ENCODE peak calls at places on chromosomes 12 and 14, in four cellular contexts. I is GM23338; S is stimulated activated CD4-positive, alpha-beta T cell treated with anti-CD3 and anti-CD28 coated beads, Interleukin-1b, Interleukin-23, amount 100 ng/mL, for 24 hours; E is right cardiac atrium. Y is an unnamed sample.

GRCh38 chr12:42923564-42923963 is 334.0 kb upstream of the PRICKLE1 start:
- DNase-seq in E (no peak), S (no peak), I (no peak), Y (no peak)

GRCh38 chr12:69415471-69416275 is 54.5 kb upstream of the FRS2 start:
- DNase-seq in E (peak), S (no peak), I (peak), Y (peak)

GRCh38 chr12:89234324-89235114 is 117.8 kb downstream of the DUSP6 start:
- DNase-seq in I (no peak), E (no peak), S (no peak), Y (no peak)

GRCh38 chr14:21913759-21914158 is 240.1 kb upstream of the OR4E1 start:
- DNase-seq in I (peak), S (peak), E (peak), Y (peak)

GRCh38 chr14:51079489-51079888 is 15.4 kb downstream of the TRIM9 start:
- DNase-seq in S (no peak), E (no peak), I (no peak), Y (no peak)

GRCh38 chr14:64501326-64502171 is 2.1 kb downstream of the ZBTB25 start:
- DNase-seq in I (no peak), E (peak), S (no peak), Y (no peak)

GRCh38 chr14:52318829-52319604 is 4.9 kb downstream of the PTGER2 start:
- DNase-seq in S (no peak), E (no peak), I (no peak), Y (no peak)

GRCh38 chr12:100290016-100290415 is 23.0 kb downstream of the SCYL2 start:
- DNase-seq in S (no peak), I (no peak), E (no peak), Y (no peak)

GRCh38 chr12:67434653-67435375 is 165.7 kb downstream of the CAND1 start:
- DNase-seq in E (no peak), S (no peak), I (no peak), Y (no peak)

GRCh38 chr12:64824500-64825142 is at the start of gene TBC1D30:
- DNase-seq in I (peak), S (no peak), E (peak), Y (peak)

GRCh38 chr12:56114084-56114483 is 2.3 kb upstream of the RPL41 start:
- DNase-seq in S (no peak), I (no peak), E (no peak), Y (no peak)

GRCh38 chr14:42541535-42542001 is 934.9 kb downstream of the LRFN5 start:
- DNase-seq in E (no peak), S (no peak), I (no peak), Y (no peak)

GRCh38 chr14:30584058-30584630 is 25.2 kb downstream of the G2E3 start:
- DNase-seq in I (no peak), S (no peak), E (no peak), Y (no peak)

GRCh38 chr12:4322789-4323188 is 1.8 kb downstream of the TIGAR start:
- DNase-seq in I (no peak), S (no peak), E (no peak), Y (no peak)

GRCh38 chr12:16347391-16348298 is at the start of gene MGST1:
- DNase-seq in I (peak), E (peak), S (no peak), Y (peak)

GRCh38 chr12:86137936-86138335 is 118.3 kb downstream of the MGAT4C start:
- DNase-seq in S (no peak), E (no peak), I (no peak), Y (no peak)

GRCh38 chr12:47747115-47747514 is 11.6 kb downstream of the RAPGEF3 start:
- DNase-seq in E (no peak), I (no peak), S (no peak), Y (no peak)

GRCh38 chr14:59332727-59333126 is 132.5 kb downstream of the GPR135 start:
- DNase-seq in S (no peak), I (no peak), E (no peak), Y (no peak)

GRCh38 chr12:98591209-98591608 is 2.3 kb upstream of the SLC25A3 start:
- DNase-seq in E (no peak), S (no peak), I (no peak), Y (no peak)

GRCh38 chr14:27890259-27890658 is 876.3 kb upstream of the FOXG1 start:
- DNase-seq in S (no peak), I (no peak), E (no peak), Y (no peak)

GRCh38 chr12:41510470-41510869 is 322.4 kb downstream of the PDZRN4 start:
- DNase-seq in I (no peak), S (no peak), E (no peak), Y (no peak)

GRCh38 chr14:95294834-95295599 is 24.7 kb downstream of the CLMN start:
- DNase-seq in E (no peak), S (no peak), I (no peak), Y (no peak)

GRCh38 chr14:36217732-36218131 is 41.2 kb upstream of the PTCSC3 start:
- DNase-seq in I (no peak), E (no peak), S (no peak), Y (no peak)

GRCh38 chr14:102316048-102316745 is 3.3 kb upstream of the ZNF839 start:
- DNase-seq in E (no peak), I (no peak), S (no peak), Y (no peak)

Y was measured in WTC11.